ENCODE peak calls at places on chromosome 2, in ten cellular contexts. Q is tibial artery; H is CD8-positive, alpha-beta T cell; C is spleen; W is mucosa of descending colon; F is adrenal gland; A is heart left ventricle; O is astrocyte; U is right atrium auricular region; Y is A549. N is an unnamed sample. For H3K4me1, the result is how much of the 10 kb centered on the place peaks cover.

GRCh38 chr2:235908826-235909225 is 259.4 kb downstream of the GBX2 start:
- DNase-seq in U (no peak), C (no peak), Y (no peak), W (no peak), F (no peak), O (no peak), H (no peak), Q (no peak), A (no peak), N (no peak)

GRCh38 chr2:170818294-170819104 is 1.8 kb downstream of the GAD1 start:
- DNase-seq in A (no peak), C (peak), F (no peak), Q (no peak), W (no peak), O (no peak), Y (no peak), H (no peak), U (no peak), N (no peak)

GRCh38 chr2:15766911-15767597 is 173.3 kb upstream of the MYCN start:
- DNase-seq in Q (no peak), C (no peak), F (no peak), W (no peak), U (no peak), A (no peak), H (no peak), Y (no peak), O (no peak), N (no peak)

GRCh38 chr2:240431663-240432424 is 3.6 kb upstream of the GPC1 start:
- DNase-seq in C (peak), Y (no peak), O (no peak), W (no peak), A (peak), Q (no peak), U (no peak), F (peak), H (no peak), N (peak)

GRCh38 chr2:126304147-126304546 is 351.8 kb upstream of the GYPC start:
- DNase-seq in Y (no peak), O (no peak), W (no peak), U (no peak), Q (no peak), A (no peak), F (no peak), C (no peak), H (no peak), N (no peak)

GRCh38 chr2:236657801-236658200 is 88.2 kb downstream of the ACKR3 start:
- DNase-seq in Q (no peak), W (no peak), Y (no peak), O (peak), A (no peak), F (no peak), U (peak), C (no peak), H (no peak), N (no peak)

GRCh38 chr2:145277922-145278321 is 758.0 kb upstream of the ZEB2 start:
- DNase-seq in Y (no peak), H (no peak), Q (no peak), A (no peak), W (no peak), C (no peak), F (no peak), U (no peak), O (peak), N (no peak)

GRCh38 chr2:67571785-67572718 is 174.9 kb downstream of the ETAA1 start:
- DNase-seq in F (no peak), U (no peak), Q (no peak), O (peak), A (no peak), H (no peak), C (no peak), W (no peak), Y (peak), N (no peak)

GRCh38 chr2:96839288-96839874 is 4.4 kb downstream of the ANKRD23 start:
- DNase-seq in O (no peak), F (no peak), Y (no peak), U (no peak), H (peak), W (peak), Q (no peak), A (no peak), C (peak), N (peak)

GRCh38 chr2:152627010-152627957 is 90.0 kb downstream of the PRPF40A start:
- DNase-seq in H (no peak), Y (peak), Q (no peak), F (no peak), U (no peak), W (peak), C (no peak), A (no peak), O (peak), N (no peak)

GRCh38 chr2:128531856-128532255 is 213.2 kb upstream of the HS6ST1 start:
- DNase-seq in W (no peak), O (no peak), U (no peak), Y (no peak), H (no peak), F (no peak), Q (no peak), A (no peak), C (no peak), N (no peak)

GRCh38 chr2:60551241-60552095 is 2.0 kb downstream of the BCL11A start:
- DNase-seq in W (peak), H (no peak), A (peak), U (no peak), Q (no peak), C (peak), Y (peak), F (peak), O (peak), N (peak)

GRCh38 chr2:86225581-86225980 is 26.3 kb downstream of the MRPL35 start:
- DNase-seq in H (peak), O (no peak), W (no peak), Q (peak), A (peak), U (peak), F (peak), Y (no peak), C (peak), N (no peak)

GRCh38 chr2:69985684-69986083 is 24.3 kb upstream of the ASPRV1 start:
- DNase-seq in U (peak), Y (no peak), O (no peak), F (peak), A (peak), Q (peak), C (peak), W (no peak), H (no peak), N (no peak)

GRCh38 chr2:222715729-222716128 is 44.3 kb downstream of the MOGAT1 start:
- DNase-seq in Q (no peak), C (no peak), H (no peak), W (peak), A (no peak), U (no peak), F (no peak), Y (no peak), O (no peak), N (no peak)

GRCh38 chr2:11872247-11872947 is 126.0 kb downstream of the LPIN1 start:
- DNase-seq in Q (no peak), C (peak), O (no peak), Y (peak), U (peak), W (no peak), F (no peak), H (no peak), A (no peak), N (no peak)

GRCh38 chr2:162989507-162989906 is 150.9 kb upstream of the KCNH7 start:
- DNase-seq in A (no peak), O (no peak), U (no peak), F (no peak), W (no peak), Y (peak), C (no peak), Q (no peak), H (no peak), N (no peak)

GRCh38 chr2:85811173-85811849 is 57.5 kb downstream of the ATOH8 start:
- DNase-seq in F (no peak), A (peak), O (peak), C (no peak), Y (no peak), W (peak), Q (peak), H (no peak), U (peak), N (no peak)

GRCh38 chr2:231877533-231878456 is 48.4 kb downstream of the NPPC start:
- DNase-seq in A (no peak), Q (no peak), Y (peak), O (peak), U (no peak), W (no peak), C (no peak), F (no peak), H (no peak), N (peak)

GRCh38 chr2:45002661-45003210 is 6.5 kb downstream of the SIX2 start:
- DNase-seq in C (no peak), U (no peak), Q (no peak), F (no peak), H (no peak), Y (no peak), W (no peak), A (no peak), O (no peak), N (no peak)

GRCh38 chr2:45004569-45005181 is 4.6 kb downstream of the SIX2 start:
- DNase-seq in U (no peak), W (no peak), O (no peak), A (no peak), Q (no peak), H (no peak), Y (no peak), F (no peak), C (no peak), N (no peak)

GRCh38 chr2:45005261-45006002 is 3.8 kb downstream of the SIX2 start:
- DNase-seq in Q (no peak), C (no peak), F (no peak), Y (no peak), W (no peak), O (no peak), U (no peak), H (no peak), A (no peak), N (no peak)

GRCh38 chr2:45001629-45002385 is 7.4 kb downstream of the SIX2 start:
- DNase-seq in Q (no peak), O (no peak), A (no peak), W (no peak), U (no peak), C (no peak), H (no peak), F (no peak), Y (no peak), N (no peak)

GRCh38 chr2:45003586-45004568 is 5.4 kb downstream of the SIX2 start:
- DNase-seq in H (no peak), Y (no peak), W (no peak), A (no peak), U (no peak), C (no peak), F (no peak), O (no peak), Q (no peak), N (no peak)
- H3K4me1 ChIP-seq in H (under half), Y (under half), W (under half), A (under half), U (under half), C (under half), F (under half), O (under half), Q (under half), N (under half)

DNA sequence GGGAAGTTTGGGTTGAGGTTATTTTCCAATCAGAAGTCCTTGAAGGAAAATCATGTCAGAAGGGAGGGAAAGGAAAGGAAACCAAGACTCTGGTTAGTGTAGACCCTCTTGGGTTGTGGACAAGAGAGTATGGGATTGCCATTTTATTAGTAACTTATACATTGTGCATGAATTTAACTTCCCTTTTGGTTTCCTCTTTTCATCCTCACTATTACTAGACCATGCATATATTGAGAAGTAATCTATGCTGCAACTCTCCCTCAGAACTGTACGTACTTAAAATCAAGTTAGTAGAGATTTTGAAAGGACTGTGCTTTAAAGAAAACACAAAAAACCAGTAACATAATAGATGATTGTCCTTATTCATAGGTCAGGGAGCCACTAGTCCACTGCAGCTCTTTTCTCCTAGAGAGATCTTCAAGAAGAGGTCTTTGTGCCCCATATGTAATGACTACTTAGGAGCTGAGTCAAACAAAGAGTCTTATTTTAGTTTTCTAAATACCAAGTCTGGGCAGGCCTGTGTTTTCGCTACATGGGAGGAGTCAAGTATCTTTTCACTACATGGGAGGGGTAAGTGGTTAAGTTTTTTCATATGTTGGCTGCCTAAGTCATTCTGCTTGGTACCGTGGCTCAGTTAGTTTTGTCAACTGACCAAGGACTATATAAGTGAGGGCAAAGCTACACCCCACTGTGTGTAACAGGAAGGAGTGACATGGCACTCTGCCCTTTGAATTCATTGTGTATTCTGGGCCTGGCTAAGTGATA is 25.2 kb upstream of the FAM117B start:
- DNase-seq in C (no peak), Y (no peak), O (no peak), U (no peak), A (no peak), H (no peak), W (peak), Q (no peak), F (no peak), N (no peak)
- H3K4me3 ChIP-seq in C (no peak), Y (no peak), O (no peak), U (no peak), A (no peak), H (no peak), W (no peak), Q (no peak), F (no peak), N (no peak)

DNA sequence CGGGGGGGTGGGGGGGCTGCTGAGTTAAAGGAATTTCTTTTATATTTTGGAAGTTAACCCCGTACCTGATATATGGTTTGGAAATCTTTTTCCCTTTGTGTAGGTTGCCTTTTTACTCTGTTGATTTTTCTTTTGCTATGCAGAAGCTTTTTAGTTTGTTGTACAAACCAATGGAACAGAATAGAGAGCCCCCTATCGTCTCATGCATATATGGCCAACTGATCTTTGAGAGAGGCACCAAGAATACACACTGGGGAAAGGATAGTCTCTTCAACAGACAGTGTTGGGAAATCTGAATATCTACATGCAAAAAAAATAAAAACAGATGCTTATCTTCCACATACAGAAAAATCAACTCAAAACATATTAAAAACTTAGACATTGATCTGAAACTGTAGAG is 647.8 kb upstream of the KLHL29 start:
- DNase-seq in U (no peak), F (no peak), W (no peak), Y (no peak), O (no peak), H (no peak), C (no peak), Q (no peak), A (no peak), N (no peak)
- TF ChIP-seq CTCF in U (no peak), F (no peak), W (no peak), Y (no peak), O (no peak), H (no peak), C (no peak), Q (peak), A (no peak), N (no peak)

DNA sequence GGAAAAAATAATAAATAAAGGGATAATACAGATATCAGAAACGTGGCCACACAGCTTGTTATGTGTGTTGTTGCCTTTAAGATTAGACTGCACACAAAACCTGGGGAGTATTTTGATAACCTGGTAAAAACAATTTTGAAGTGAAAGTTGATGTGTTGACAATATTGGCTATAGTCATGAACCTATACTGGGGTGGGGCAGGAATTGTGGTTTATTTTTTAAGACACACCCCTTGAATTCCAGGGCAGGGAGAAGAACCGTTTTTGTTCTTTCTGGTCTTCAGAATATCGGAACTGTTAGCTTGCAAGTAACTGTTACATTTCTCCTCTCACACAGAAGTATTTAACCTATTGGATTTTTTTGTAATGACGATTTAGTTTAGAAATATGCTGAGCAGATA is 80.4 kb downstream of the LIMS1 start:
- DNase-seq in U (no peak), Q (no peak), F (no peak), W (no peak), C (no peak), O (no peak), A (no peak), Y (no peak), H (no peak), N (no peak)
- H3K4me1 ChIP-seq in U (under half), Q (under half), F (under half), W (under half), C (under half), O (under half), A (under half), Y (under half), H (under half), N (under half)

DNA sequence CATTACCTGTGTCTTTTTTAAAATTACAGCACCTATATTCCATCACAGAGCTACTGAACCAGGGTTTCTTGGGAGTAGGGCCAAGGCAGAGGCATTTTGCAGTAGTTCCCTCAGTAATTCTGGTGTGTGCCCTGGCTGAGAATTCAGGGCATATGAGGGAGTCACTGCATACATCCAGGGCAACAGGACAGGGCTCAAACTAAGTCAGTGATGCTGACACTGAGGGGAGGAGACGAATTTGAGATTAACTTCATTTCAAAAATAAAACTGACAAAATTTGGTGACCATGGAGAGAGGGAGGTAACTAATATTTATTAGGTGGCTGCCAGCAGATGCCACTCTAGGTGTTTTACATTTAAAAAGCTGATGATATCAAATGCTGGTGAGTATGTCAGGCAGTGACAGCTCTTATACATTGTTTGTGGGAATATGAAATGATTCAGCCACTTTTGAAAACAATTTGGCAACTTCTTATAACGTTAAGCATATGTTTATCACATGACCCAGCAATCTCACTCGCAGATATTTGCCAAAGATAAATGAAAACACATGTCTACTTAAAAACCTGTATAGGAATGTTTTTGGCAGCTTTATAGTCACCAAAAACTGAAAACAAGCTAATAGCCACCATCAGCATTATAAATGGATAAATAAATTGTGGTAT is 20.3 kb downstream of the STRADB start:
- DNase-seq in Q (no peak), H (no peak), F (no peak), A (no peak), C (no peak), U (no peak), O (peak), W (no peak), Y (no peak), N (no peak)
- H3K4me3 ChIP-seq in Q (no peak), H (no peak), F (no peak), A (no peak), C (no peak), U (no peak), O (no peak), W (no peak), Y (no peak), N (no peak)

DNA sequence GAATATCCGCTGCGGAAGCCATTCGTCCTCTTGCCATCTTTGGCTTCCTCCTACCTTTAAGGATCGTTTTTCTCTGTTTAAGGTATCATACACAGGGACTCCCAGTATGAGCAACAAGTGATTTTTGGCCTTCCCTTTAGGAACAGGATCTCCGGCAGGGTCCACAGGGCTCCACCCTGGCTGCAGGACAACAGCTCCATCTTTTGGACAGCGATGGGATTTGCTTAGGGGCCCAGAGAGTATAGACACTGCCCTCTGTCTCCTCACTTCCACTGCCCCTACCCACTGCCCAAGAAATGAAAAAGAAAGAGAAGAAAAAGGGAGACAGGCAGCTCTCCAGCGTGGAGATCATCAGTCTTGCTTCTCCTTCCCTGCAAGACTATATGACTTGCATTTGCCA is 224.5 kb downstream of the UXS1 start:
- DNase-seq in A (no peak), F (no peak), Q (no peak), O (no peak), W (no peak), C (no peak), Y (peak), H (no peak), U (no peak), N (no peak)
- TF ChIP-seq CTCF in A (no peak), F (no peak), Q (no peak), O (no peak), W (no peak), C (no peak), Y (no peak), H (no peak), U (no peak), N (no peak)